ENCODE peak calls at places on chromosome 18, in nine cellular contexts. I is spleen, L is stomach, T is heart right ventricle, D is colonic mucosa, Z is Caco-2, X is IMR-90, N is AG04450, K is tibial artery. Y is an unnamed sample. For H3K9me3, the result is how much of the 10 kb centered on the place peaks cover.

GRCh38 chr18:9475643-9476580 is 599 bp downstream of the RALBP1 start:
- DNase-seq in I (no peak), L (no peak), T (peak), D (no peak), Z (no peak), X (peak), N (no peak), K (no peak), Y (peak)

GRCh38 chr18:22149710-22150109 is 19.7 kb upstream of the GATA6 start:
- DNase-seq in I (no peak), L (no peak), T (no peak), D (no peak), Z (no peak), X (no peak), N (no peak), K (no peak), Y (no peak)

GRCh38 chr18:13216732-13217465 is 1.7 kb upstream of the LDLRAD4 start:
- DNase-seq in I (no peak), L (peak), T (peak), D (peak), Z (peak), X (no peak), N (no peak), K (peak), Y (peak)

GRCh38 chr18:9876867-9877654 is 8.7 kb upstream of the TXNDC2 start:
- DNase-seq in I (no peak), L (no peak), T (peak), D (no peak), Z (peak), X (peak), N (peak), K (peak), Y (no peak)

GRCh38 chr18:37422116-37422515 is 143.5 kb downstream of the CELF4 start:
- DNase-seq in I (no peak), L (no peak), T (no peak), D (no peak), Z (no peak), X (no peak), N (no peak), K (no peak), Y (no peak)

GRCh38 chr18:57965246-57965645 is 78.8 kb upstream of the NEDD4L start:
- DNase-seq in I (no peak), L (no peak), T (no peak), D (peak), Z (no peak), X (no peak), N (no peak), K (no peak), Y (no peak)

GRCh38 chr18:50401888-50402287 is 27.0 kb downstream of the SKA1 start:
- DNase-seq in I (no peak), L (peak), T (peak), D (peak), Z (no peak), X (peak), N (no peak), K (no peak), Y (no peak)

GRCh38 chr18:63883617-63884016 is 3.9 kb upstream of the SERPINB2 start:
- DNase-seq in I (no peak), L (no peak), T (no peak), D (no peak), Z (no peak), X (no peak), N (no peak), K (no peak), Y (no peak)

GRCh38 chr18:3742541-3742940 is 292.6 kb downstream of the TGIF1 start:
- DNase-seq in I (no peak), L (no peak), T (no peak), D (no peak), Z (no peak), X (no peak), N (no peak), K (no peak), Y (no peak)

GRCh38 chr18:1232867-1233266 is 328.2 kb downstream of the ADCYAP1 start:
- DNase-seq in I (no peak), L (no peak), T (no peak), D (no peak), Z (no peak), X (no peak), N (no peak), K (no peak), Y (no peak)

GRCh38 chr18:7577706-7578105 is 10.6 kb downstream of the PTPRM start:
- DNase-seq in I (no peak), L (no peak), T (no peak), D (no peak), Z (peak), X (peak), N (no peak), K (no peak), Y (no peak)

GRCh38 chr18:52747869-52748268 is 407.9 kb downstream of the DCC start:
- DNase-seq in I (peak), L (no peak), T (no peak), D (no peak), Z (no peak), X (no peak), N (no peak), K (no peak), Y (no peak)

GRCh38 chr18:58045265-58046086 is 1.4 kb downstream of the NEDD4L start:
- DNase-seq in I (peak), L (peak), T (peak), D (peak), Z (peak), X (peak), N (no peak), K (no peak), Y (peak)

GRCh38 chr18:54962919-54963645 is 3.8 kb upstream of the CCDC68 start:
- DNase-seq in I (no peak), L (no peak), T (no peak), D (no peak), Z (no peak), X (no peak), N (no peak), K (no peak), Y (no peak)

GRCh38 chr18:9437049-9437448 is 38.3 kb upstream of the RALBP1 start:
- DNase-seq in I (no peak), L (no peak), T (peak), D (no peak), Z (no peak), X (peak), N (no peak), K (no peak), Y (no peak)

GRCh38 chr18:32366586-32367538 is 103.8 kb downstream of the GAREM1 start:
- DNase-seq in I (no peak), L (no peak), T (no peak), D (no peak), Z (no peak), X (no peak), N (no peak), K (no peak), Y (no peak)

GRCh38 chr18:58671941-58672565 is 788 bp downstream of the MALT1 start:
- DNase-seq in I (no peak), L (peak), T (no peak), D (peak), Z (no peak), X (peak), N (no peak), K (no peak), Y (no peak)

GRCh38 chr18:58005036-58005435 is 39.0 kb upstream of the NEDD4L start:
- DNase-seq in I (no peak), L (no peak), T (no peak), D (no peak), Z (no peak), X (peak), N (no peak), K (no peak), Y (no peak)

GRCh38 chr18:73724908-73725307 is 422.7 kb downstream of the FBXO15 start:
- DNase-seq in I (no peak), L (no peak), T (no peak), D (no peak), Z (no peak), X (peak), N (no peak), K (no peak), Y (no peak)

DNA sequence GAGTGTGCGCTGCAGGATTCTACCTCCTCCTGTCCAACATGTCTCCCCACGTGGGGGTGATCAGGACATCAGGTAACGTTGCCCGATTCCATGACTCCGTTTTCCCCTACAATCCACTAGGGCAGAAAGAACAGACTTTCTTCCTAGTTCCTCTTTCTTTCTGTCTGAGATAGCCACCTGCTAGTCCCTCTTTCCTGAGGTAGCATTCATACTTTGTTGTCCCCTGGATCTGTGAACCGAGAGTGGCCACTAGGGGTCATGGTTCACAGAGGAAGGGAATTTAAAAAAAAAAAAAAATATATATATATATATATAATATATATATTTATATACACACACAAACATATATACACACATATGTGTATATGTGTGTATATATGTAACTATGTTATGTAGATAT is 210.0 kb upstream of the ZNF521 start:
- DNase-seq in I (no peak), L (no peak), T (no peak), D (no peak), Z (peak), X (peak), N (peak), K (no peak), Y (no peak)
- TF ChIP-seq CTCF in I (peak), L (no peak), T (peak), D (peak), Z (no peak), X (peak), N (peak), K (no peak), Y (no peak)

DNA sequence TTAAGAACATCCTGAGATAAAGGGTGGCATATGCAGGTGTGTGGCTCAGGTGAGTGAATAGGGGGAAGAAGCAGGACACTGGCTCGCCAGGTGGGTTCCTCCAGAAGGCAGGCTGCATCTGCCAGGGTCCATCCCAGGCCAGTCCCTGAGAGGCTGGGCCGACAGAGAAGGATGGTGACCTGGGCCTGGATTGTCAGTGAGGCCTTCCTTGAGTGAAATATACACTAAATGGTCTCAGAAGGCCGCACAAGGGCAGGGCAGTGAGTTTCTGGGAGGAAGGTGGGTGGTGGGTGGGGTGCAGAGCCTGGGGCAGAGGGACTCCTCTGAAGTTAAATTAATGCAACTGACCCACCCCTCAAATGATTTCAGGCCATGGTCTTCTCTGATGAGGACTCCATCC is 182.1 kb downstream of the ANKRD30B start:
- DNase-seq in I (no peak), L (no peak), T (no peak), D (no peak), Z (no peak), X (no peak), N (no peak), K (no peak), Y (no peak)
- H3K9me3 ChIP-seq in I (under half), L (under half), T (under half), D (under half), Z (under half), X (under half), N (half or more), K (under half), Y (under half)

GRCh38 chr18:35267161-35267651 is 22.8 kb downstream of the ZSCAN30 start:
- DNase-seq in I (peak), L (peak), T (peak), D (peak), Z (peak), X (no peak), N (no peak), K (peak), Y (peak)
- TF ChIP-seq CTCF in I (no peak), L (no peak), T (peak), D (no peak), Z (no peak), X (no peak), N (no peak), K (no peak), Y (no peak)

GRCh38 chr18:28510210-28510609 is 333.3 kb upstream of the CDH2 start:
- DNase-seq in I (no peak), L (no peak), T (no peak), D (no peak), Z (no peak), X (no peak), N (no peak), K (no peak), Y (no peak)

GRCh38 chr18:28511421-28511821 is 334.5 kb upstream of the CDH2 start:
- DNase-seq in I (no peak), L (no peak), T (no peak), D (no peak), Z (no peak), X (peak), N (no peak), K (no peak), Y (no peak)

GRCh38 chr18:28514699-28515098 is 337.8 kb upstream of the CDH2 start:
- DNase-seq in I (no peak), L (no peak), T (no peak), D (no peak), Z (no peak), X (no peak), N (no peak), K (no peak), Y (no peak)

GRCh38 chr18:28512357-28512756 is 335.4 kb upstream of the CDH2 start:
- DNase-seq in I (no peak), L (no peak), T (no peak), D (no peak), Z (no peak), X (no peak), N (no peak), K (no peak), Y (no peak)
- H3K9me3 ChIP-seq in I (under half), L (under half), T (under half), D (under half), Z (under half), X (under half), N (under half), K (under half), Y (under half)

DNA sequence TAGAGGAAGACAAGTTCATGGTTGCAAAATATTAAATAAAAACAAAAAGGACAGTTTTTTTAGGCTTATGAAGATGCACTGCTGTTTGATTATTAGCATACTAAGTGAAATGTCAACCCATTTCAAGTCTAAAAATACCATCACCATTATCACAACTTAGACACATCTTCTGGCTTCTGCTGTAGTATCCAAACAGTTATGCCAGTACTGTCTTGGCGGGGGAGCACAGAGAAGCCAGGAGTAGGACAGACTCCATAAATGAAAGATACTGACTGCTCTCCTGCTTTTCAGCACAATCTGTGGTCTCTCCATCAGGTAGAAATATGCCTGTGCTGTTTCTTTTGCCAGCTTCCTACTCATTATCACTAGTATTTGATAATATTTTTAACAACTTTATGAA is 179.2 kb upstream of the DSEL start:
- DNase-seq in I (no peak), L (no peak), T (no peak), D (no peak), Z (no peak), X (no peak), N (no peak), K (no peak), Y (no peak)
- TF ChIP-seq CTCF in I (no peak), L (no peak), T (no peak), D (no peak), Z (no peak), X (no peak), N (no peak), K (no peak), Y (no peak)

DNA sequence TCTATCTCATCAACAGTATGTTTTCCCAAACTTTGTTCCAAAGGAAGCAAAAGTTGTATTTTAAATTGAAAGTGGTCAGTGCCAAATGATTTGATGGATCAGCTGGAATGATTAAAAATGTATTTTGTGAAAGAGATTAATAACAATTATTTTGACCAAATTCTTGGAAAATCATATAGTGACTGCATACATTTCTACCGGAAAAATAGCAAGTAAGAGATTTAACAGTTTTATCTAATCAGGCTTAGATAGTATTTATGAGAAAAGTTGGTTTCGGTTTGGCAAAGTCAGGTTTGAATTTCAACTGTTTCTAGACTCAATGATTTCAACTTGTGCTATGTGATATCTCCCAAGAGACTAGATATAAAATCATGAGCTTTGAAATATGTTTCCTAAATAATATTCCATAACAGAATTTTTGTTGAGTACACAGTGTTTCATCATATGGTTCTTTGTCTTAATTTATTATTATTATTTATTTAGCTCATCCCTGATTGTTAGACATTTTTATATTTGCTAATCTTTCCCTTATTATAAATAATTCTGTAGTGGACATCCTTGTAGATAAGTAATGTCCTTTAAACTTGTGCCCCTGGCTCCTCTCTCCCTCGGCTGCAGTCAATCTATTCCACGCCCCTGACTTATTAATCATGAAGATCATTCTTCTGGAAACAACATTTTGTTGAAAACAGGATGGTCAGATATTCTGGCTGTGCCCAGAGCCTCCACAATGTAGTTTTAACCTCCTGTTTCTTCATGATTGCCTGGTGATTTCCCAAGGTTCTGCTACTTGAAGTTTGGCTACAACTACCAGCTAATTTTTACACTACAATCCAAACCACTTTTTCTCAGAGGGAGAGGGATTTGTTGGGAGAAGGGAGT is 520.7 kb upstream of the TCF4 start:
- DNase-seq in I (no peak), L (no peak), T (no peak), D (no peak), Z (no peak), X (no peak), N (no peak), K (no peak), Y (no peak)
- H3K9me3 ChIP-seq in I (under half), L (under half), T (under half), D (under half), Z (under half), X (under half), N (under half), K (under half), Y (under half)